ENCODE peak calls at places on chromosomes 1 and 21, in five cellular contexts. H is SJSA1, F is tibial artery, V is ovary, M is neural progenitor cell. Y is an unnamed sample.

GRCh38 chr1:7752512-7753417 is 18.3 kb upstream of the VAMP3 start:
- DNase-seq in H (peak; percentile 55), F (peak; percentile 69), V (peak; percentile 75), M (peak; percentile 90), Y (peak; percentile 86)

GRCh38 chr1:147389532-147390184 is 147.2 kb downstream of the CHD1L start:
- DNase-seq in H (peak; percentile 31), F (no peak), V (no peak), M (peak; percentile 68), Y (peak; percentile 9)

GRCh38 chr1:29285771-29286170 is 49.4 kb downstream of the PTPRU start:
- DNase-seq in H (no peak), F (no peak), V (no peak), M (no peak), Y (no peak)

GRCh38 chr1:26132825-26133167 is 21.2 kb downstream of the PDIK1L start:
- DNase-seq in H (no peak), F (no peak), V (no peak), M (no peak), Y (no peak)

GRCh38 chr1:89723863-89724262 is 90.9 kb downstream of the LRRC8C start:
- DNase-seq in H (no peak), F (peak; percentile 29), V (no peak), M (no peak), Y (no peak)

GRCh38 chr21:45556645-45557601 is 14.7 kb upstream of the SLC19A1 start:
- DNase-seq in H (no peak), F (no peak), V (peak; percentile 34), M (no peak), Y (no peak)

GRCh38 chr1:935751-936231 is 12.1 kb downstream of the SAMD11 start:
- DNase-seq in H (peak; percentile 77), F (no peak), V (no peak), M (peak; percentile 84), Y (peak; percentile 98)

GRCh38 chr1:107132780-107133179 is 8.1 kb upstream of the NTNG1 start:
- DNase-seq in H (no peak), F (no peak), V (no peak), M (no peak), Y (no peak)

GRCh38 chr1:156692958-156693857 is 12.2 kb downstream of the CRABP2 start:
- DNase-seq in H (no peak), F (no peak), V (no peak), M (peak; percentile 94), Y (peak; percentile 25)

GRCh38 chr1:89125571-89126233 is at the start of gene GBP2:
- DNase-seq in H (peak; percentile 62), F (no peak), V (no peak), M (no peak), Y (peak; percentile 30)

GRCh38 chr1:45796381-45796780 is 7.0 kb upstream of the MAST2 start:
- DNase-seq in H (no peak), F (no peak), V (no peak), M (no peak), Y (no peak)

GRCh38 chr1:2135425-2135824 is 59.1 kb downstream of the FAAP20 start:
- DNase-seq in H (peak; percentile 88), F (peak; percentile 70), V (peak; percentile 75), M (peak; percentile 59), Y (peak; percentile 46)

GRCh38 chr1:6302568-6302967 is 41.7 kb upstream of the GPR153 start:
- DNase-seq in H (no peak), F (no peak), V (no peak), M (no peak), Y (no peak)

GRCh38 chr1:64811131-64811530 is 66.3 kb downstream of the RAVER2 start:
- DNase-seq in H (no peak), F (no peak), V (no peak), M (no peak), Y (no peak)

GRCh38 chr21:45880097-45881068 is 101.2 kb upstream of the COL6A1 start:
- DNase-seq in H (peak; percentile 55), F (peak; percentile 76), V (peak; percentile 42), M (peak; percentile 92), Y (peak; percentile 67)

GRCh38 chr21:46116846-46117585 is 19.1 kb downstream of the COL6A2 start:
- DNase-seq in H (no peak), F (peak; percentile 19), V (peak; percentile 16), M (no peak), Y (peak; percentile 11)

GRCh38 chr1:109274533-109275476 is 8.1 kb downstream of the PSRC1 start:
- DNase-seq in H (peak; percentile 49), F (peak; percentile 61), V (peak; percentile 68), M (no peak), Y (peak; percentile 67)

GRCh38 chr1:2212542-2213491 is 15.3 kb upstream of the SKI start:
- DNase-seq in H (peak; percentile 97), F (peak; percentile 95), V (peak; percentile 98), M (peak; percentile 95), Y (peak; percentile 97)

GRCh38 chr1:230824571-230825060 is 43.7 kb downstream of the C1orf198 start:
- DNase-seq in H (peak; percentile 8), F (peak; percentile 57), V (no peak), M (no peak), Y (no peak)

GRCh38 chr1:109890115-109890953 is 20.3 kb upstream of the CSF1 start:
- DNase-seq in H (no peak), F (no peak), V (no peak), M (no peak), Y (no peak)

GRCh38 chr1:29468501-29468900 is 232.2 kb downstream of the PTPRU start:
- DNase-seq in H (no peak), F (no peak), V (no peak), M (no peak), Y (no peak)

GRCh38 chr1:212749924-212750535 is 41.5 kb downstream of the NSL1 start:
- DNase-seq in H (peak; percentile 52), F (no peak), V (no peak), M (peak; percentile 70), Y (peak; percentile 28)

GRCh38 chr1:85091647-85092295 is 43.5 kb upstream of the MCOLN3 start:
- DNase-seq in H (no peak), F (no peak), V (no peak), M (no peak), Y (no peak)

GRCh38 chr1:3419415-3420204 is 34.9 kb upstream of the ARHGEF16 start:
- DNase-seq in H (no peak), F (no peak), V (no peak), M (no peak), Y (peak; percentile 31)

GRCh38 chr1:108502624-108503023 is 52.5 kb downstream of the NBPF6 start:
- DNase-seq in H (no peak), F (no peak), V (no peak), M (no peak), Y (no peak)

GRCh38 chr1:158189637-158190036 is 8.9 kb downstream of the CD1D start:
- DNase-seq in H (no peak), F (no peak), V (no peak), M (no peak), Y (no peak)

GRCh38 chr1:82226198-82226505 is 425.4 kb downstream of the ADGRL2 start:
- DNase-seq in H (no peak), F (no peak), V (no peak), M (no peak), Y (peak; percentile 87)

GRCh38 chr1:156645666-156646065 is 3.7 kb downstream of the BCAN start:
- DNase-seq in H (no peak), F (no peak), V (no peak), M (no peak), Y (no peak)

GRCh38 chr1:20730690-20731056 is 1.8 kb downstream of the SH2D5 start:
- DNase-seq in H (no peak), F (no peak), V (no peak), M (no peak), Y (no peak)
- H3K4me1 ChIP-seq in H (peaks cover 22% of the 10 kb centered on the region), F (peaks cover 39% of the 10 kb centered on the region), V (peaks cover 7% of the 10 kb centered on the region), M (peaks cover 36% of the 10 kb centered on the region), Y (peaks cover 8% of the 10 kb centered on the region)

GRCh38 chr1:184222561-184223157 is 164.2 kb upstream of the C1orf21 start:
- DNase-seq in H (peak; percentile 56), F (peak; percentile 45), V (peak; percentile 40), M (peak; percentile 54), Y (peak; percentile 8)

GRCh38 chr1:184215274-184215925 is 163.9 kb downstream of the TSEN15 start:
- DNase-seq in H (no peak), F (no peak), V (no peak), M (no peak), Y (no peak)

GRCh38 chr1:184221087-184221486 is 165.7 kb upstream of the C1orf21 start:
- DNase-seq in H (no peak), F (no peak), V (no peak), M (no peak), Y (no peak)

GRCh38 chr1:184219414-184219813 is 167.4 kb upstream of the C1orf21 start:
- DNase-seq in H (no peak), F (no peak), V (no peak), M (no peak), Y (no peak)

DNA sequence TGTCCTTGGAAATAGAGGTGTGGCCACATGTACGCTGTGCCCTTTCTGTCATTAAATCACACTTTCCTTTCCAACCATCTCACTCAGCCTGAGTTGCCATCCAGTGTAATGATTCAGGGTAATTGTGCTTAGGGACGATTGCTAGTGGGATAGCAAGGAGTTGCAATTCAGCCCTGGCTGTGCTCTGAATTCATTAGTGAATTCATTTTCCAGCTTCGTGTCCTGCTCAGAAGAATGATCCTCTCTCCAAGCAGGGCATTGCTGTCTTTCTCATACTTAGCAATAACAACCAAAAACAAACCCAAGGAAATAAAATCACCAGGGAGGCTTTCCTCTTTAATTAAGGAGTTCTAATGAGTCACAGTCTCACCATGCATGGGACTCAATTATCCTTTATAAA is 166.9 kb downstream of the TSEN15 start:
- DNase-seq in H (no peak), F (no peak), V (no peak), M (no peak), Y (no peak)
- H3K27ac ChIP-seq in H (no peak overlapping the region), F (no peak overlapping the region), V (no peak overlapping the region), M (no peak overlapping the region), Y (no peak overlapping the region)

GRCh38 chr1:97943354-97943753 is 22.5 kb upstream of the DPYD start:
- DNase-seq in H (peak; percentile 19), F (no peak), V (no peak), M (no peak), Y (no peak)
- H3K4me3 ChIP-seq in H (no peak overlapping the region), F (no peak overlapping the region), V (no peak overlapping the region), M (no peak overlapping the region), Y (no peak overlapping the region)

GRCh38 chr21:40842197-40842552 is 4.8 kb downstream of the DSCAM start:
- DNase-seq in H (no peak), F (no peak), V (no peak), M (no peak), Y (no peak)
- H3K4me1 ChIP-seq in H (no peaks in the 10 kb centered on the region), F (peaks cover 10% of the 10 kb centered on the region), V (no peaks in the 10 kb centered on the region), M (peaks cover 10% of the 10 kb centered on the region), Y (no peaks in the 10 kb centered on the region)

DNA sequence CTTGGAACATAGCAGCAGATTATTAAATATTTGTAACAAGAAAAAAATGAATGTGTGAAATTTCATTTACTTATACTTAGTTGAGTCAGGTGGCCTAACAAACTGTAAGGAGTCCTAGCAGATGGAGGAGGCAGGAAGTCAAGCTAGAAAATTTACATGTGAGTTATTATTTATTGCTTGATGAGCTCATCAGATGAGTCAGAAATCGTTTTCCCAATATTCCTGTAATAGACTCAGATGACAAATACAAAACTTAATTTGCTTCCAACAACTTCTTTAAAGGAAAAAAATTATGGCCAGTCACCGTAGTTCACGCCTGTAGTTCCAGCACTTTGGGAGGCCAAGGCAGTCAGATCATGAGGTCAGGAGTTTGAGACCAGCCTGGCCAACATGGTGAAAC is 44.1 kb upstream of the PRRC2C start:
- DNase-seq in H (no peak), F (no peak), V (no peak), M (no peak), Y (no peak)
- H3K27ac ChIP-seq in H (no peak overlapping the region), F (no peak overlapping the region), V (no peak overlapping the region), M (no peak overlapping the region), Y (no peak overlapping the region)